ENCODE peak calls at places on chromosomes 7 and 10, in four cellular contexts. F is HepG2, O is endothelial cell of umbilical vein, R is A549. H is an unnamed sample.

GRCh38 chr10:125118701-125119100 is 41.7 kb downstream of the CTBP2 start:
- DNase-seq in F (no peak), O (no peak), R (no peak), H (no peak)

GRCh38 chr7:150444674-150445365 is 5.6 kb upstream of the GIMAP8 start:
- DNase-seq in F (no peak), O (no peak), R (no peak), H (peak)

GRCh38 chr10:16832351-16833080 is 15.3 kb upstream of the RSU1 start:
- DNase-seq in F (no peak), O (peak), R (peak), H (no peak)

GRCh38 chr10:132326925-132327324 is 5.1 kb upstream of the LRRC27 start:
- DNase-seq in F (no peak), O (no peak), R (no peak), H (no peak)

GRCh38 chr7:128103498-128104108 is 72.4 kb upstream of the LRRC4 start:
- DNase-seq in F (peak), O (peak), R (no peak), H (peak)

GRCh38 chr10:132844069-132844809 is 58.3 kb upstream of the NKX6-2 start:
- DNase-seq in F (no peak), O (no peak), R (no peak), H (no peak)

GRCh38 chr10:58291538-58292174 is 22.7 kb downstream of the CISD1 start:
- DNase-seq in F (peak), O (peak), R (peak), H (peak)

GRCh38 chr10:90592903-90593302 is 264.9 kb downstream of the HTR7 start:
- DNase-seq in F (peak), O (peak), R (peak), H (peak)

GRCh38 chr7:147579148-147579547 is 1011.4 kb upstream of the C7orf33 start:
- DNase-seq in F (no peak), O (no peak), R (no peak), H (no peak)

GRCh38 chr10:32104622-32105509 is 48.6 kb upstream of the KIF5B start:
- DNase-seq in F (peak), O (no peak), R (no peak), H (no peak)

GRCh38 chr10:60495357-60495756 is 105.7 kb upstream of the ANK3 start:
- DNase-seq in F (no peak), O (no peak), R (no peak), H (no peak)

GRCh38 chr7:47693161-47693740 is 111.3 kb upstream of the TNS3 start:
- DNase-seq in F (no peak), O (no peak), R (no peak), H (no peak)

GRCh38 chr10:74949434-74949833 is 123.0 kb downstream of the KAT6B start:
- DNase-seq in F (no peak), O (peak), R (no peak), H (no peak)

GRCh38 chr7:39504963-39505362 is 61.2 kb upstream of the YAE1 start:
- DNase-seq in F (no peak), O (no peak), R (peak), H (no peak)

GRCh38 chr7:1436608-1437007 is 22.7 kb downstream of the MICALL2 start:
- DNase-seq in F (no peak), O (no peak), R (no peak), H (no peak)

GRCh38 chr10:58177362-58177947 is 90.2 kb downstream of the IPMK start:
- DNase-seq in F (peak), O (peak), R (peak), H (peak)

GRCh38 chr7:157228864-157229422 is 90.2 kb downstream of the UBE3C start:
- DNase-seq in F (peak), O (peak), R (peak), H (peak)

GRCh38 chr7:151260471-151260870 is 12.0 kb upstream of the SMARCD3 start:
- DNase-seq in F (no peak), O (no peak), R (no peak), H (no peak)

GRCh38 chr7:131107343-131108211 is 220.1 kb upstream of the MKLN1 start:
- DNase-seq in F (peak), O (peak), R (peak), H (peak)

GRCh38 chr7:157684596-157685429 is 348.0 kb downstream of the DNAJB6 start:
- DNase-seq in F (no peak), O (no peak), R (no peak), H (no peak)

GRCh38 chr10:17357781-17358180 is 96.6 kb downstream of the ST8SIA6 start:
- DNase-seq in F (no peak), O (no peak), R (no peak), H (no peak)

GRCh38 chr7:158941821-158942605 is 85.7 kb downstream of the DYNC2I1 start:
- DNase-seq in F (no peak), O (no peak), R (no peak), H (no peak)

GRCh38 chr10:101676573-101676972 is 18.4 kb downstream of the FBXW4 start:
- DNase-seq in F (no peak), O (no peak), R (no peak), H (no peak)

GRCh38 chr7:55571534-55572377 is 546 bp downstream of the VOPP1 start:
- DNase-seq in F (peak), O (peak), R (peak), H (peak)

GRCh38 chr10:78185693-78186055 is 152.0 kb downstream of the RPS24 start:
- DNase-seq in F (no peak), O (peak), R (no peak), H (no peak)

GRCh38 chr7:4080954-4081353 is 601.1 kb upstream of the FOXK1 start:
- DNase-seq in F (no peak), O (no peak), R (no peak), H (no peak)

GRCh38 chr7:50674896-50675835 is 107.5 kb downstream of the GRB10 start:
- DNase-seq in F (no peak), O (no peak), R (no peak), H (no peak)

GRCh38 chr7:30658471-30659074 is 23.7 kb downstream of the CRHR2 start:
- DNase-seq in F (no peak), O (no peak), R (no peak), H (peak)

DNA sequence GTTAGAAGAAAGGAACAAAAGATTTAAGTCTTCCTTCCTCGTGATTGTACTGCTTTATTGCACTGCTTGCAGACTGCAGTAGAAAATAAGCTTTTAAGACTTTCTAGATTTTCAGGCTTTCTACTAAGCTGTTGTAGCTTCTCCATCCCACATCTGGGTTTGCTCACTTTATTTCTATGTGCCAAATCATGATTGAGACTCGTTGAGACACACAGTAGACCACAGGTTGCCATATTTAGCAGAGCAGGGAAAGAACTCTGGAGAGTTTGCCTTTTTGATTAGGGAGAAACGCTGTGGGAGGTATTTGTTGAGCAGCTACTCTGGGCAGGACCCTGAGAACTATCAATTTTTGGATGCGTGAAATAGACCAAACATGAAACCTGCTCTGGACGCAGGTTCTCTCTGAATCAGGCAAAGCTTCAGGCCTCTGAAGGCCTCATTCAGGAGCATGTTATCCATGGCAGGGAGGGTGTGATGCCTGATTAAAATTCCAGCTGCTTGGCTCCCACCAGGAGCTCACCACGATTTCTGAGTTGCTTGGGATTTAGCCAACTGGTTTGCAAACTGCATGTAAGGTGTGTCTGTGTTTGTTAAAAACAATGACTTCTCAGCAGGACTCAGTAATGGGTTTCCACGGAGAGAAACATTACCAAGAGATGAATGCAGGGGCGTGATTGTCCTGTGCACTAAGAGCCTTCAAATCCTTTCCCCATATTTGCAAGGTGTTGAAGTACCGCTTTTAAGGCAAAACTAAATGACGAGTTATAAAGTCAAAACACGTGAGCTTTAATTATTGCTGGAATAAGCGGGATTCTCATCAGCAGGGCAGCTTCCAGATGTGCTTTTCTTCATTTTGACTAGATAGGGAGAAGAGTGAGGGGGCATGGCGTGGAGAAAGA is 88.9 kb upstream of the BTBD16 start:
- DNase-seq in F (no peak), O (peak), R (no peak), H (no peak)
- TF ChIP-seq MYC in F (no peak), O (no peak), R (no peak), H (no peak)

DNA sequence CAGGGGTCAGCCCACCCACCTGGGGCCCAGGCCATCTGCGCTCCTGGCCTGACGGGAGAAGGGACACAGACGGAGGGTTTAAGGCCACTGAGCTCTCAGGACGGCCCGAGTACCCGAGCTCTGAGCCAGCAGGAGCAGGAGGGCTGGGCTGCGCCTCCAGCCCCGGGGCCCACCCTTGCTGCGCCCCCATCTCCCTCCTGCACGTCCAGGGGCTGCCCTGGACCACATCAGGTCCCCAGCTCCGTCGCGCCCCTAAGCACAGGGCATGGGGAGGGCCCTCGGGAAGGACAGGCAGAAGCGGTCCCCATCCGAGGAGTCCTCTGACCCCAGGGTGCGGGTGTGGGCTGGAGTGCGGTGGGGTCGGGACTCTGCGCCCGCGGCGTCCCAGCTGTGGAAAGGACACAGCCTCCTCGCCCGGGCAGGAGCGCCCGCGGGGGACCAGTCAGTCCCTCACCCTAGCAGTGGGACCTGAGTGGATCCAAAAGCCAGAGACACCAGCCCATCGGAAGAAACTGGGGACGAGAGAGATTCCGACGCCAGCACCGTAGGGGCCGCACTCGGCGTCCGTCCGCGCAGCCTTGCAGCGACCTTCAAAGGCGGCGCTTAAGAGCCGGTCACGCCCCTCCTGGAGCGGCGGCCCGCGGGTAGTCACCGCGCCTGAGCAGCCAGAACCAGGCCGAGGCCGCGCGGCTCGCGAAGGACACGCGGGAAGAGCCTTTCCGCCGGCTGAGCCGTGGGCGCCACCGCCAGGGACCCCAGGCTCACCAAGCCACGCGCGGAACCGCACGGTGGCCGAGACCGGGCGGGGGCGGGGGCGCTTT is 15.9 kb downstream of the CAMK2B start:
- DNase-seq in F (peak), O (peak), R (no peak), H (peak)
- TF ChIP-seq MAX in F (peak), O (no peak), R (no peak), H (no peak)

GRCh38 chr7:28354601-28355062 is 57.7 kb upstream of the CREB5 start:
- DNase-seq in F (no peak), O (peak), R (peak), H (no peak)
- TF ChIP-seq MYC in F (no peak), O (no peak), R (no peak), H (no peak)

GRCh38 chr7:6656413-6656812 is 19.3 kb downstream of the ZNF316 start:
- DNase-seq in F (no peak), O (no peak), R (no peak), H (no peak)
- TF ChIP-seq MAX in F (no peak), O (no peak), R (no peak), H (no peak)

GRCh38 chr10:66472156-66472555 is 453.7 kb upstream of the LRRTM3 start:
- DNase-seq in F (no peak), O (no peak), R (no peak), H (no peak)

GRCh38 chr10:66466622-66467021 is 459.2 kb upstream of the LRRTM3 start:
- DNase-seq in F (no peak), O (no peak), R (no peak), H (no peak)

GRCh38 chr10:66467042-66467441 is 458.8 kb upstream of the LRRTM3 start:
- DNase-seq in F (no peak), O (no peak), R (no peak), H (no peak)
- TF ChIP-seq MYC in F (no peak), O (no peak), R (no peak), H (no peak)